ENCODE peak calls at places on chromosomes 4 and X, in five cellular contexts. B is colonic mucosa; K is effector memory CD4-positive, alpha-beta T cell; N is GM23338; Z is tibial nerve. A is an unnamed sample. For H3K4me1, the result is how much of the 10 kb centered on the place peaks cover.

GRCh38 chr4:29046716-29047115 is 1673.5 kb upstream of the PCDH7 start:
- DNase-seq in N (no peak), K (no peak), Z (no peak), B (no peak), A (no peak)

GRCh38 chr4:112449708-112450107 is 66.3 kb downstream of the NEUROG2 start:
- DNase-seq in B (no peak), N (peak), K (no peak), Z (no peak), A (no peak)

GRCh38 chr4:38488891-38489861 is 174.8 kb upstream of the KLF3 start:
- DNase-seq in N (peak), Z (no peak), K (no peak), B (peak), A (peak)

GRCh38 chr4:81981218-81981617 is 392.6 kb downstream of the HNRNPD start:
- DNase-seq in B (no peak), N (no peak), Z (no peak), K (no peak), A (no peak)

GRCh38 chrX:4239650-4240540 is 526.4 kb upstream of the PRKX start:
- DNase-seq in B (no peak), Z (no peak), K (no peak), N (no peak), A (no peak)

GRCh38 chrX:133580630-133581029 is 165.3 kb upstream of the GPC4 start:
- DNase-seq in Z (no peak), N (no peak), K (no peak), B (no peak), A (no peak)

GRCh38 chrX:44914532-44915198 is 41.7 kb downstream of the KDM6A start:
- DNase-seq in Z (no peak), B (no peak), K (no peak), N (no peak), A (no peak)

GRCh38 chr4:48905363-48906015 is 1.1 kb downstream of the OCIAD2 start:
- DNase-seq in N (peak), B (peak), K (no peak), Z (no peak), A (peak)

GRCh38 chrX:153974726-153975286 is 2.3 kb downstream of the TMEM187 start:
- DNase-seq in B (no peak), N (no peak), Z (no peak), K (no peak), A (no peak)

GRCh38 chr4:153153339-153153851 is 50.8 kb upstream of the TRIM2 start:
- DNase-seq in Z (no peak), K (peak), N (peak), B (peak), A (peak)

GRCh38 chr4:4574792-4575191 is 32.9 kb upstream of the STX18 start:
- DNase-seq in Z (peak), B (peak), K (peak), N (peak), A (peak)

GRCh38 chr4:55161739-55162138 is 36.3 kb upstream of the KDR start:
- DNase-seq in Z (no peak), N (no peak), K (no peak), B (no peak), A (no peak)

GRCh38 chr4:168550071-168550766 is 53.4 kb downstream of the PALLD start:
- DNase-seq in B (no peak), K (no peak), Z (no peak), N (peak), A (no peak)

GRCh38 chr4:84451546-84451945 is 47.5 kb downstream of the NKX6-1 start:
- DNase-seq in N (peak), K (no peak), B (no peak), Z (no peak), A (no peak)

GRCh38 chrX:121308276-121308805 is 260.9 kb downstream of the GLUD2 start:
- DNase-seq in Z (peak), N (peak), K (no peak), B (peak), A (peak)

GRCh38 chr4:18421519-18421918 is 400.0 kb upstream of the LCORL start:
- DNase-seq in B (no peak), K (no peak), Z (no peak), N (no peak), A (no peak)

GRCh38 chr4:47469951-47470350 is 6.4 kb upstream of the COMMD8 start:
- DNase-seq in N (no peak), Z (no peak), K (no peak), B (no peak), A (no peak)

GRCh38 chr4:78787392-78788004 is 11.3 kb downstream of the BMP2K start:
- DNase-seq in K (no peak), B (no peak), Z (no peak), N (no peak), A (no peak)

GRCh38 chr4:41181037-41181436 is 33.3 kb downstream of the APBB2 start:
- DNase-seq in K (no peak), Z (no peak), B (no peak), N (no peak), A (no peak)
- H3K4me1 ChIP-seq in K (under half), Z (half or more), B (under half), N (under half), A (under half)

GRCh38 chrX:12210921-12211320 is 72.6 kb downstream of the FRMPD4 start:
- DNase-seq in Z (no peak), N (no peak), B (no peak), K (no peak), A (no peak)
- H3K4me3 ChIP-seq in Z (no peak), N (no peak), B (no peak), K (no peak), A (no peak)

DNA sequence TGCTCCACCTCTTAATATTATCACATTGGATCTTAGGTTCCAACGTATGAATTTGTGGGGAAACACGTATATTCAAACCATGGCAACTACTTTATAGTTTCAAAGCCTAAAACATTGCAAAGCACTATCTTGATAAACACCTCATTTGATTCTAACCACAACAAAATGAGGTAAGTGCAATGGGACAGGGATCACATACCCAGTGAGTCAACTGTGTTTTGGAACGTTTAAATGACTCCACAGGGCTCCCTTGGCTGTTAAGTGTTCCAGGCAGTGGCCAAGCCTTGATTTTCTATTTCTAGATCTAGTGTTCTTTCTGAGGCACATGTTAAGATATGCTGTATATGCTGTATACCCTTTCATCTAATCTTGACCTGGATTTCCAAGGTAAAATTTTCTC is 54.5 kb upstream of the C1QTNF7 start:
- DNase-seq in N (no peak), B (no peak), K (no peak), Z (no peak), A (no peak)
- H3K4me1 ChIP-seq in N (under half), B (under half), K (under half), Z (under half), A (under half)

DNA sequence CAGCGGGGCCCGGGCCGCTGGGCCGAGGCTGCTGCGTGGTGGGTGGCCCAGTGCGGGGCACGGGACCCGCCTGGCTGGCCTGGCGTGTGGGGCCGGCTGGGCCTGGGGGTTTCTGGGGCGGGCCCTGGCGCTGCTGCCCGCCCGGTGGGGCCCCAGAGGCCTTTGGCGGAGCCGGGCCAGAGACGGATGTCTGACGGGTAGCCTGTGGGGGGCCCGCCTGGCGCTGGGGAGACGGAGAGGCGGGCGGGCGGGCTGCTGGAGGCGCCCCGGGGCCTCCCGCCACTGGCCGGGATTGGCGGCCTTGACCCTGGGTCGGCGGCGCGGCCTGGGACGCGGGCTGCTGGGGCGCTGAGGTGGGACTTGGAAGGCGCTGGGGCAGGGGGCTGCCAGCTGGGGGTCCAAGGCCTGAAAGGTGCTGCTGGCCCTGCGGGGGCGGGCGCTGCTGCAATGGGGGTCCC is 8.1 kb upstream of the TIMP1 start:
- DNase-seq in B (no peak), N (peak), Z (no peak), K (no peak), A (no peak)
- H3K4me3 ChIP-seq in B (peak), N (peak), Z (peak), K (no peak), A (no peak)

GRCh38 chr4:155615054-155615887 is 51.4 kb upstream of the GUCY1A1 start:
- DNase-seq in K (no peak), N (no peak), B (no peak), Z (no peak), A (no peak)
- H3K4me1 ChIP-seq in K (under half), N (under half), B (under half), Z (under half), A (under half)

DNA sequence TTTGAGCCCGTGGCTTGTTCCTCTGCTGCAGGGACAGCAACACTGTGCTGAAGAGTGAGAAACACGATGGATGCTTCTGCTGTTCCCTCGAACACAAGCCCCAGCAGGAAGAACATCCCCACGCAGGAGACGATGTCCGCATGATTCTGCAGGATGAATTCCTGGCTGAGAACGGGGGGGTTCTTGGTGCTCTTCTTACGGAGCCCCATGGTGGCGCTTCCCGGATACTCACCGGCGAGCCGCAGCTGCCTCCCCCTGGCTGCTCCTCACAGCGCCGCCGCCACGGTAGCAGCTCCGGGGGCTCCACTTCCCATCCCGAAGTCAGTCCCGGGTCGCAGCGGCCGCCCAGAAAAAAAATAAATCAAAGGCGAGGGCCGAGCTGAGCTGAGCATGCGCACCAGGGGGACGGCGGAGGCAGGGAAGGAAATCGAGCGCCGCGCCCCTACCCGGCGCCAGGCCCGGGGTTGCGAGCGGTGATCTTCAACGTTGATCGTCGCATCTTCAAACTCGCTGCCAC is at the start of gene TRAM1L1:
- DNase-seq in N (peak), Z (no peak), K (no peak), B (peak), A (peak)
- H3K4me3 ChIP-seq in N (peak), Z (peak), K (no peak), B (peak), A (no peak)

A was measured in mucosa of descending colon.